ENCODE peak calls at places on chromosomes 3 and 15, in eight cellular contexts. Q, I, H, J, T, V, Y and R are unnamed samples.

GRCh38 chr3:45929042-45929679 is 14.1 kb upstream of the CXCR6 start:
- DNase-seq in H (peak; percentile 19), I (peak; percentile 61), V (peak; percentile 82), J (no peak), Q (no peak), Y (peak; percentile 48), T (peak; percentile 3), R (no peak)

GRCh38 chr3:61650719-61651118 is 89.3 kb downstream of the PTPRG start:
- DNase-seq in T (no peak), J (no peak), Y (no peak), H (no peak), I (no peak), V (no peak), Q (no peak), R (no peak)

GRCh38 chr15:91032919-91033803 is 10.8 kb upstream of the VPS33B start:
- DNase-seq in I (peak; percentile 91), Y (peak; percentile 31), H (peak; percentile 37), J (peak; percentile 21), V (peak; percentile 15), Q (no peak), T (no peak), R (no peak)

GRCh38 chr3:64352596-64352989 is 127.3 kb upstream of the PRICKLE2 start:
- DNase-seq in I (no peak), H (no peak), Q (peak; percentile 58), Y (no peak), J (no peak), V (no peak), T (no peak), R (no peak)

GRCh38 chr15:31471731-31472430 is 145.2 kb downstream of the KLF13 start:
- DNase-seq in I (no peak), Q (peak; percentile 90), T (no peak), H (peak; percentile 98), V (no peak), J (no peak), Y (no peak), R (no peak)

GRCh38 chr15:79615754-79616153 is 183.6 kb downstream of the MINAR1 start:
- DNase-seq in H (no peak), Q (no peak), V (no peak), I (no peak), Y (no peak), J (no peak), T (no peak), R (peak; percentile 79)

GRCh38 chr3:45442679-45443214 is 54.4 kb downstream of the LARS2 start:
- DNase-seq in Y (no peak), Q (no peak), T (no peak), J (no peak), H (no peak), V (no peak), I (no peak), R (no peak)

GRCh38 chr3:125039041-125039896 is 16.5 kb downstream of the HEG1 start:
- DNase-seq in V (no peak), J (no peak), Y (no peak), I (no peak), T (no peak), Q (no peak), H (peak; percentile 97), R (no peak)

GRCh38 chr3:121595765-121596406 is 2.7 kb downstream of the FBXO40 start:
- DNase-seq in T (no peak), J (no peak), I (no peak), Y (no peak), H (no peak), V (no peak), Q (no peak), R (no peak)

GRCh38 chr3:194395201-194395600 is 3.9 kb downstream of the GP5 start:
- DNase-seq in H (no peak), T (no peak), J (no peak), I (no peak), Q (no peak), V (no peak), Y (no peak), R (no peak)

GRCh38 chr15:91496754-91497691 is 356.5 kb upstream of the SLCO3A1 start:
- DNase-seq in Q (no peak), T (no peak), Y (no peak), H (no peak), V (no peak), J (no peak), I (no peak), R (no peak)

GRCh38 chr15:71532994-71533393 is 277.4 kb upstream of the NR2E3 start:
- DNase-seq in J (no peak), T (no peak), Y (no peak), I (no peak), V (no peak), Q (peak; percentile 25), H (peak; percentile 68), R (no peak)

GRCh38 chr3:197408177-197408957 is 110.0 kb upstream of the DLG1 start:
- DNase-seq in V (no peak), J (no peak), Q (peak; percentile 65), I (peak; percentile 33), T (no peak), Y (no peak), H (no peak), R (no peak)

GRCh38 chr3:103786296-103786695 is 1351.5 kb downstream of the ZPLD1 start:
- DNase-seq in Q (no peak), Y (no peak), I (no peak), V (no peak), T (no peak), J (no peak), H (no peak), R (no peak)

GRCh38 chr3:146969356-146969755 is 364.2 kb upstream of the PLSCR5 start:
- DNase-seq in Y (no peak), I (no peak), J (no peak), V (no peak), T (no peak), H (no peak), Q (peak; percentile 59), R (no peak)

GRCh38 chr3:97981886-97982285 is 9.7 kb upstream of the RIOX2 start:
- DNase-seq in J (no peak), H (no peak), T (no peak), I (no peak), Y (no peak), Q (peak; percentile 14), V (no peak), R (no peak)

GRCh38 chr15:100721758-100722550 is 119.6 kb downstream of the ASB7 start:
- DNase-seq in Y (no peak), I (no peak), H (peak; percentile 88), Q (peak; percentile 99), T (peak; percentile 26), V (no peak), J (no peak), R (no peak)

GRCh38 chr3:185740133-185740532 is 84.7 kb downstream of the IGF2BP2 start:
- DNase-seq in I (no peak), H (no peak), J (no peak), Q (no peak), Y (no peak), T (no peak), V (no peak), R (no peak)

GRCh38 chr3:151890721-151891141 is 17.3 kb downstream of the SUCNR1 start:
- DNase-seq in H (no peak), T (no peak), J (no peak), Y (no peak), V (no peak), I (no peak), Q (no peak), R (no peak)

GRCh38 chr3:105629725-105630124 is 239.1 kb downstream of the CBLB start:
- DNase-seq in V (no peak), J (no peak), I (no peak), T (no peak), H (no peak), Y (no peak), Q (no peak), R (no peak)

GRCh38 chr3:99875925-99876781 is 58.5 kb downstream of the CMSS1 start:
- DNase-seq in I (peak; percentile 91), Q (peak; percentile 83), Y (peak; percentile 72), H (peak; percentile 73), V (peak; percentile 84), J (no peak), T (peak; percentile 62), R (peak; percentile 10)

GRCh38 chr3:132655471-132655870 is 4.1 kb downstream of the ACAD11 start:
- DNase-seq in V (no peak), I (no peak), J (no peak), Y (no peak), Q (no peak), T (no peak), H (no peak), R (no peak)

GRCh38 chr15:62211348-62211747 is 46.3 kb upstream of the C2CD4B start:
- DNase-seq in H (no peak), Y (no peak), I (no peak), T (no peak), Q (no peak), J (no peak), V (no peak), R (no peak)

GRCh38 chr3:81684739-81685395 is 76.6 kb downstream of the GBE1 start:
- DNase-seq in T (no peak), Y (no peak), H (no peak), V (no peak), J (no peak), Q (peak; percentile 9), I (no peak), R (no peak)